ENCODE peak calls at places on chromosomes 16 and 17, in seven cellular contexts. X is thyroid gland, P is transverse colon, W is K562, M is endothelial cell of umbilical vein, F is prostate gland, N is uterus. V is an unnamed sample.

GRCh38 chr17:21293846-21294240 is 9.3 kb downstream of the MAP2K3 start:
- DNase-seq in X (no peak), P (no peak), W (no peak), M (no peak), F (no peak), N (no peak), V (no peak)

GRCh38 chr17:910503-911194 is 68.9 kb downstream of the NXN start:
- DNase-seq in X (no peak), P (no peak), W (no peak), M (no peak), F (no peak), N (no peak), V (no peak)

GRCh38 chr16:997440-998051 is 16.0 kb downstream of the SOX8 start:
- DNase-seq in X (no peak), P (peak; percentile 26), W (no peak), M (peak; percentile 68), F (peak; percentile 46), N (no peak), V (no peak)

GRCh38 chr17:42522798-42523278 is 13.2 kb upstream of the NAGLU start:
- DNase-seq in X (no peak), P (no peak), W (no peak), M (no peak), F (no peak), N (peak; percentile 19), V (no peak)

GRCh38 chr17:70184770-70185169 is 15.4 kb downstream of the KCNJ2 start:
- DNase-seq in X (no peak), P (no peak), W (no peak), M (peak; percentile 75), F (no peak), N (no peak), V (peak; percentile 38)

GRCh38 chr17:82219083-82219482 is 6.4 kb upstream of the CCDC57 start:
- DNase-seq in X (no peak), P (no peak), W (no peak), M (no peak), F (no peak), N (no peak), V (no peak)

GRCh38 chr17:69870091-69870530 is 204.9 kb upstream of the KCNJ16 start:
- DNase-seq in X (no peak), P (no peak), W (no peak), M (peak; percentile 83), F (no peak), N (no peak), V (no peak)

GRCh38 chr17:17815436-17816200 is 21.2 kb downstream of the SREBF1 start:
- DNase-seq in X (no peak), P (no peak), W (no peak), M (no peak), F (no peak), N (no peak), V (peak; percentile 60)

GRCh38 chr17:29674270-29674669 is 51.6 kb upstream of the CORO6 start:
- DNase-seq in X (no peak), P (no peak), W (no peak), M (peak; percentile 44), F (no peak), N (no peak), V (no peak)

GRCh38 chr17:4849011-4849536 is 15.9 kb downstream of the MINK1 start:
- DNase-seq in X (no peak), P (no peak), W (no peak), M (no peak), F (peak; percentile 67), N (no peak), V (no peak)

GRCh38 chr16:28606291-28607115 is 3.3 kb downstream of the SULT1A1 start:
- DNase-seq in X (no peak), P (no peak), W (no peak), M (no peak), F (no peak), N (no peak), V (no peak)

GRCh38 chr17:35568561-35568960 is 7.9 kb upstream of the SLFN14 start:
- DNase-seq in X (peak; percentile 21), P (peak; percentile 21), W (peak; percentile 26), M (peak; percentile 54), F (no peak), N (no peak), V (peak; percentile 36)

GRCh38 chr16:88703486-88704309 is 2.5 kb downstream of the RNF166 start:
- DNase-seq in X (peak; percentile 26), P (peak; percentile 62), W (no peak), M (peak; percentile 59), F (no peak), N (no peak), V (no peak)

DNA sequence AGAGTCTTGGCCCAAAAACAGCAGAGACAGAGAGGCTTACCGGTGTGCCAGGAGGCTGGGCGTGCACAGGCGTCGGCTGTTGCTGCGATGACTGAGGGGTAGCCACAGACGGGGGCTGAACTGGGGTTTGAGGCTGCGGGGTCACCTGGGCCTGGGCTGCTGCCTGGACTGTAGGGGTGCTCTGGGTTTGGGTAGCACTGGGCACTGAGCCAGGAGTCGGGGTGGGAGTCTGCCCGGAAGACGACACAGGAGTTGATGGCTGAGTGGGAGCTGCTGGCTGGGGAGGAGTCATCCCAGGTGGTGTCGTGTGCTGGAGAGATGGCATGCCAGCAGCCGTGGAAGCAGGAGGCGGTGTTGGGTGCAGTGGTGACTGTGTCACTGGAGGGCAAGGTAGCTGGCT is 53.2 kb upstream of the TRAP1 start:
- DNase-seq in X (no peak), P (no peak), W (no peak), M (no peak), F (no peak), N (no peak), V (no peak)
- TF ChIP-seq POLR2A in X (no peak), P (no peak), W (no peak), M (no peak), F (no peak), N (no peak), V (no peak)

DNA sequence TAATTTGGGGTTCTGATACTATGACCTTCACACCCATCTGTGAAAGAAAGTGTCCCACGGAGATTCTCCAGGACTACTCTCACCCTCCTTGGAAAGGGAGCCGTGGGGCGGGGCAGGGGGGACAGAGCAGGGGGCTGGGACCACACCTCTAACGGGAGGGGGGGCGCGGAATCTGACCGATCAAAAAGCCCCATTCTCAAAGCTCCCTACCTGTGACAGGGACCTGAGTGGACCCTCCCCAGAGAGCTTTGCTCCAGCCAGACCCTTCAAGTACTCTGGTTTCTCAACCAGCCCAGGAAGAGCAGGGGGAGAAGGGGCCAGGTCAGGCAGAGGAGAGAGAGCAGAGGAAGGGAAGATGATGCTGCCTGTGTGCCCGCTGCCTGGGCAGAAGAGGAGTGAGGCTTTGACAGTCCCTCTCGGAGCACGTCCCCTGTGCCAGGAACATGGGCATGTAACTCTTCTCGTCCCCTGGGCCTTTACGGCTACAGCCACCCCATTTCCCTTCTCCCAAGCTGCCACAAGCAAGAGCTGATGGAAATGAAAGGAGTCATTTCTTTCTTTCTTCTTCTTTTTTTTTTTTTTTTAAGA is 673 bp downstream of the XAF1 start:
- DNase-seq in X (no peak), P (no peak), W (no peak), M (no peak), F (no peak), N (no peak), V (no peak)
- H3K4me3 ChIP-seq in X (peak overlapping the region; percentile 3), P (peak overlapping the region; percentile 68), W (no peak overlapping the region), M (peak overlapping the region; percentile 32), F (peak overlapping the region; percentile 25), N (peak overlapping the region; percentile 59), V (peak overlapping the region; percentile 32)

GRCh38 chr17:10120113-10120485 is 78.3 kb downstream of the GAS7 start:
- DNase-seq in X (no peak), P (no peak), W (no peak), M (no peak), F (no peak), N (no peak), V (no peak)

GRCh38 chr17:10119203-10120112 is 78.9 kb downstream of the GAS7 start:
- DNase-seq in X (peak; percentile 42), P (peak; percentile 77), W (no peak), M (no peak), F (peak; percentile 95), N (no peak), V (peak; percentile 35)

GRCh38 chr17:10117085-10117484 is 81.3 kb downstream of the GAS7 start:
- DNase-seq in X (no peak), P (no peak), W (no peak), M (no peak), F (no peak), N (no peak), V (no peak)

GRCh38 chr17:10117581-10118001 is 80.8 kb downstream of the GAS7 start:
- DNase-seq in X (no peak), P (peak; percentile 18), W (no peak), M (no peak), F (no peak), N (no peak), V (no peak)

DNA sequence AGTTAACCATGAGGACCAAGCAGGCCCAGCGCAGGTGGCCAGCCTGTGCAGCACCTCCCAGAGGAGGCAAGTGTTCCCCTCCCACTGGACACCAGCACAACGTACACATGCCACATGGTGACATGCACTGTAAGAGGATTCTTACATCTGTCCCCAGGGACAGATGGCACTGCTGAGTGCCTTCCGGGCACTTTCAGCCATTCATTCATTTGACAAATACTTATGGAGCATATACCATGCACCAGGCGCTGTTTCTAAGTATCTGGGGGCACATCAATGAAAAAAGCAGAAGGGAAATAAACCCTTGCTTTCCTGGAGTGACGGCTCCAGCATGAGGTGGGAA is 79.6 kb downstream of the GAS7 start:
- DNase-seq in X (no peak), P (no peak), W (no peak), M (no peak), F (no peak), N (no peak), V (no peak)
- H3K4me1 ChIP-seq in X (peaks cover 21% of the 10 kb centered on the region), P (peaks cover 21% of the 10 kb centered on the region), W (no peaks in the 10 kb centered on the region), M (no peaks in the 10 kb centered on the region), F (no peaks in the 10 kb centered on the region), N (peaks cover 21% of the 10 kb centered on the region), V (peaks cover 20% of the 10 kb centered on the region)

DNA sequence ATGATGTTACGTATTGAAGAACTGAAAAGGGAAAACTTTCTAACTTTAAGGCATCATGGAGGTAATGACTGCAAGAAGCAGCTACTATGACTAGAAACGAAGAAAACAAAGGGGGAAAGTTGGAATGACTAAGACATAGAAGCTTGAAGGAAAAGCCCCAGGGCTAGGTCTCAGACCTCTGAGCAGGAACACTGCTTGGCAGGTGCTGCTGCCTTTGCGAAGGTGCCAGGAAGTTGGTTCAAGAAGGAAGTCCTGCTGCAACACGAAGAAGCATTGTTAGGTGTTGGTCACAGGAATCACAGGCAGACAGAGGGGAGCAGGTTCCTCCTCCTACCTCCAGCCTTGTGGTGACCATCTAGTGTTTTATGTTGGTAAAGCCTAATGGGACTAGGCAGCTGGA is 48.1 kb upstream of the HS3ST4 start:
- DNase-seq in X (no peak), P (no peak), W (no peak), M (no peak), F (peak; percentile 4), N (no peak), V (no peak)
- TF ChIP-seq POLR2A in X (no peak), P (no peak), W (no peak), M (no peak), F (no peak), N (no peak), V (no peak)

DNA sequence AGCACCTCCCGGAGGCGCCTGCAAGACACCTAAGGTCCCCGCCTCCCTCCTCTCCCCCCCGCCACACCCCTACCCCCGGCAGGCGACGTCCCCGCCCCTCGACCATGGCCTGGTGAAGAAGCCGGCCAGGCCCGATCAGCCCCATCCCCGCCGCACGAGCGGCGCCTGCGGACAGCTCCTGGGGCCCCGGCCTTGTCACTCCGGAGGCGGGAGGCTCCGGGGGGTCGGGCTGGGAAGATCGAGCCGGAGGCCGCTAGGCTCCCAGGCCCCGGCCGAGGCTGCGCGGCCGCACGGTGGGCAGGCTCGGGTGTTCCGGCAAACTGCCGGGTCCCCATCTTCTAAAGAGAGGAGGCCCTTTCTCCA is 386 bp upstream of the ACE start:
- DNase-seq in X (no peak), P (no peak), W (peak; percentile 84), M (peak; percentile 18), F (no peak), N (no peak), V (no peak)
- H3K4me3 ChIP-seq in X (no peak overlapping the region), P (peak overlapping the region; percentile 69), W (peak overlapping the region; percentile 45), M (peak overlapping the region; percentile 62), F (peak overlapping the region; percentile 43), N (peak overlapping the region; percentile 35), V (peak overlapping the region; percentile 73)